ENCODE peak calls at places on chromosomes 12 and 14, in nine cellular contexts. One of them, this sample, is unnamed.
A peak's percentile ranks its signal among the peaks of the same experiment; 100 is the strongest.

GRCh38 chr14:38078393-38078792 is 129.3 kb upstream of the SSTR1 start:
- DNase-seq in stimulated activated CD4-positive, alpha-beta T cell treated with anti-CD3 and anti-CD28 coated beads, Interleukin-15, amount 100 ng/mL, for 24 hours: no peak
- DNase-seq in HEK293T: no peak
- DNase-seq in T follicular helper cell: peak; percentile 58
- DNase-seq in CD8-positive, alpha-beta T cell: peak; percentile 26
- DNase-seq in right cardiac atrium: no peak
- DNase-seq in B cell: no peak
- DNase-seq in GM10248: no peak
- DNase-seq in activated CD4-positive, alpha-beta T cell treated with anti-CD3 and anti-CD28 coated beads, Interleukin-2, amount 50 U/mL, for 4 hours: peak; percentile 34
- DNase-seq in this sample: peak; percentile 58

GRCh38 chr12:28457785-28458184 is 267.5 kb downstream of the CCDC91 start:
- DNase-seq in HEK293T: no peak
- DNase-seq in right cardiac atrium: no peak
- DNase-seq in activated CD4-positive, alpha-beta T cell treated with anti-CD3 and anti-CD28 coated beads, Interleukin-2, amount 50 U/mL, for 4 hours: no peak
- DNase-seq in B cell: no peak
- DNase-seq in stimulated activated CD4-positive, alpha-beta T cell treated with anti-CD3 and anti-CD28 coated beads, Interleukin-15, amount 100 ng/mL, for 24 hours: no peak
- DNase-seq in GM10248: no peak
- DNase-seq in T follicular helper cell: no peak
- DNase-seq in CD8-positive, alpha-beta T cell: no peak
- DNase-seq in this sample: no peak

GRCh38 chr12:10121278-10121677 is 8.7 kb downstream of the CLEC7A start:
- DNase-seq in CD8-positive, alpha-beta T cell: no peak
- DNase-seq in HEK293T: no peak
- DNase-seq in stimulated activated CD4-positive, alpha-beta T cell treated with anti-CD3 and anti-CD28 coated beads, Interleukin-15, amount 100 ng/mL, for 24 hours: no peak
- DNase-seq in B cell: no peak
- DNase-seq in GM10248: no peak
- DNase-seq in right cardiac atrium: no peak
- DNase-seq in T follicular helper cell: no peak
- DNase-seq in activated CD4-positive, alpha-beta T cell treated with anti-CD3 and anti-CD28 coated beads, Interleukin-2, amount 50 U/mL, for 4 hours: no peak
- DNase-seq in this sample: no peak

GRCh38 chr12:119013023-119013422 is 31.7 kb downstream of the SRRM4 start:
- DNase-seq in stimulated activated CD4-positive, alpha-beta T cell treated with anti-CD3 and anti-CD28 coated beads, Interleukin-15, amount 100 ng/mL, for 24 hours: no peak
- DNase-seq in HEK293T: no peak
- DNase-seq in T follicular helper cell: no peak
- DNase-seq in activated CD4-positive, alpha-beta T cell treated with anti-CD3 and anti-CD28 coated beads, Interleukin-2, amount 50 U/mL, for 4 hours: no peak
- DNase-seq in CD8-positive, alpha-beta T cell: no peak
- DNase-seq in GM10248: no peak
- DNase-seq in B cell: no peak
- DNase-seq in right cardiac atrium: no peak
- DNase-seq in this sample: no peak

GRCh38 chr12:50217202-50217601 is 50.0 kb upstream of the CERS5 start:
- DNase-seq in CD8-positive, alpha-beta T cell: no peak
- DNase-seq in right cardiac atrium: no peak
- DNase-seq in GM10248: no peak
- DNase-seq in stimulated activated CD4-positive, alpha-beta T cell treated with anti-CD3 and anti-CD28 coated beads, Interleukin-15, amount 100 ng/mL, for 24 hours: no peak
- DNase-seq in activated CD4-positive, alpha-beta T cell treated with anti-CD3 and anti-CD28 coated beads, Interleukin-2, amount 50 U/mL, for 4 hours: no peak
- DNase-seq in B cell: no peak
- DNase-seq in T follicular helper cell: no peak
- DNase-seq in HEK293T: no peak
- DNase-seq in this sample: no peak

GRCh38 chr12:116478243-116478773 is 80.9 kb upstream of the MAP1LC3B2 start:
- DNase-seq in CD8-positive, alpha-beta T cell: no peak
- DNase-seq in right cardiac atrium: no peak
- DNase-seq in activated CD4-positive, alpha-beta T cell treated with anti-CD3 and anti-CD28 coated beads, Interleukin-2, amount 50 U/mL, for 4 hours: no peak
- DNase-seq in T follicular helper cell: no peak
- DNase-seq in stimulated activated CD4-positive, alpha-beta T cell treated with anti-CD3 and anti-CD28 coated beads, Interleukin-15, amount 100 ng/mL, for 24 hours: no peak
- DNase-seq in GM10248: no peak
- DNase-seq in B cell: no peak
- DNase-seq in HEK293T: no peak
- DNase-seq in this sample: no peak

GRCh38 chr14:56119221-56119967 is 1.2 kb downstream of the PELI2 start:
- DNase-seq in CD8-positive, alpha-beta T cell: no peak
- DNase-seq in GM10248: peak; percentile 26
- DNase-seq in right cardiac atrium: peak; percentile 80
- DNase-seq in T follicular helper cell: peak; percentile 7
- DNase-seq in B cell: no peak
- DNase-seq in HEK293T: peak; percentile 25
- DNase-seq in stimulated activated CD4-positive, alpha-beta T cell treated with anti-CD3 and anti-CD28 coated beads, Interleukin-15, amount 100 ng/mL, for 24 hours: peak; percentile 54
- DNase-seq in activated CD4-positive, alpha-beta T cell treated with anti-CD3 and anti-CD28 coated beads, Interleukin-2, amount 50 U/mL, for 4 hours: peak; percentile 5
- DNase-seq in this sample: peak; percentile 48

GRCh38 chr12:64610092-64610659 is at the start of gene RASSF3:
- DNase-seq in activated CD4-positive, alpha-beta T cell treated with anti-CD3 and anti-CD28 coated beads, Interleukin-2, amount 50 U/mL, for 4 hours: peak; percentile 47
- DNase-seq in GM10248: peak; percentile 89
- DNase-seq in stimulated activated CD4-positive, alpha-beta T cell treated with anti-CD3 and anti-CD28 coated beads, Interleukin-15, amount 100 ng/mL, for 24 hours: peak; percentile 84
- DNase-seq in right cardiac atrium: peak; percentile 89
- DNase-seq in CD8-positive, alpha-beta T cell: peak; percentile 39
- DNase-seq in HEK293T: peak; percentile 66
- DNase-seq in T follicular helper cell: peak; percentile 69
- DNase-seq in B cell: peak; percentile 67
- DNase-seq in this sample: peak; percentile 84

GRCh38 chr14:28676481-28676880 is 90.1 kb upstream of the FOXG1 start:
- DNase-seq in CD8-positive, alpha-beta T cell: no peak
- DNase-seq in B cell: no peak
- DNase-seq in HEK293T: no peak
- DNase-seq in GM10248: no peak
- DNase-seq in right cardiac atrium: no peak
- DNase-seq in activated CD4-positive, alpha-beta T cell treated with anti-CD3 and anti-CD28 coated beads, Interleukin-2, amount 50 U/mL, for 4 hours: no peak
- DNase-seq in T follicular helper cell: no peak
- DNase-seq in stimulated activated CD4-positive, alpha-beta T cell treated with anti-CD3 and anti-CD28 coated beads, Interleukin-15, amount 100 ng/mL, for 24 hours: no peak
- DNase-seq in this sample: no peak

GRCh38 chr12:1927051-1927680 is 8.7 kb upstream of the CACNA2D4 start:
- DNase-seq in T follicular helper cell: no peak
- DNase-seq in B cell: no peak
- DNase-seq in GM10248: no peak
- DNase-seq in activated CD4-positive, alpha-beta T cell treated with anti-CD3 and anti-CD28 coated beads, Interleukin-2, amount 50 U/mL, for 4 hours: no peak
- DNase-seq in HEK293T: no peak
- DNase-seq in CD8-positive, alpha-beta T cell: no peak
- DNase-seq in right cardiac atrium: no peak
- DNase-seq in stimulated activated CD4-positive, alpha-beta T cell treated with anti-CD3 and anti-CD28 coated beads, Interleukin-15, amount 100 ng/mL, for 24 hours: no peak
- DNase-seq in this sample: no peak

GRCh38 chr12:94195483-94195882 is 47.1 kb downstream of the PLXNC1 start:
- DNase-seq in B cell: no peak
- DNase-seq in activated CD4-positive, alpha-beta T cell treated with anti-CD3 and anti-CD28 coated beads, Interleukin-2, amount 50 U/mL, for 4 hours: no peak
- DNase-seq in T follicular helper cell: no peak
- DNase-seq in GM10248: no peak
- DNase-seq in CD8-positive, alpha-beta T cell: no peak
- DNase-seq in right cardiac atrium: no peak
- DNase-seq in HEK293T: no peak
- DNase-seq in stimulated activated CD4-positive, alpha-beta T cell treated with anti-CD3 and anti-CD28 coated beads, Interleukin-15, amount 100 ng/mL, for 24 hours: no peak
- DNase-seq in this sample: no peak

GRCh38 chr12:64169999-64170398 is 52.1 kb downstream of the KICS2 start:
- DNase-seq in stimulated activated CD4-positive, alpha-beta T cell treated with anti-CD3 and anti-CD28 coated beads, Interleukin-15, amount 100 ng/mL, for 24 hours: no peak
- DNase-seq in HEK293T: no peak
- DNase-seq in T follicular helper cell: no peak
- DNase-seq in GM10248: no peak
- DNase-seq in activated CD4-positive, alpha-beta T cell treated with anti-CD3 and anti-CD28 coated beads, Interleukin-2, amount 50 U/mL, for 4 hours: no peak
- DNase-seq in CD8-positive, alpha-beta T cell: no peak
- DNase-seq in B cell: no peak
- DNase-seq in right cardiac atrium: no peak
- DNase-seq in this sample: no peak

GRCh38 chr14:99389171-99389826 is 91.4 kb downstream of the SETD3 start:
- DNase-seq in right cardiac atrium: peak; percentile 73
- DNase-seq in CD8-positive, alpha-beta T cell: no peak
- DNase-seq in B cell: no peak
- DNase-seq in activated CD4-positive, alpha-beta T cell treated with anti-CD3 and anti-CD28 coated beads, Interleukin-2, amount 50 U/mL, for 4 hours: peak; percentile 26
- DNase-seq in stimulated activated CD4-positive, alpha-beta T cell treated with anti-CD3 and anti-CD28 coated beads, Interleukin-15, amount 100 ng/mL, for 24 hours: peak; percentile 66
- DNase-seq in T follicular helper cell: no peak
- DNase-seq in HEK293T: peak; percentile 76
- DNase-seq in GM10248: peak; percentile 76
- DNase-seq in this sample: no peak

GRCh38 chr12:77354766-77355362 is 289.5 kb upstream of the E2F7 start:
- DNase-seq in stimulated activated CD4-positive, alpha-beta T cell treated with anti-CD3 and anti-CD28 coated beads, Interleukin-15, amount 100 ng/mL, for 24 hours: no peak
- DNase-seq in right cardiac atrium: no peak
- DNase-seq in CD8-positive, alpha-beta T cell: no peak
- DNase-seq in HEK293T: no peak
- DNase-seq in activated CD4-positive, alpha-beta T cell treated with anti-CD3 and anti-CD28 coated beads, Interleukin-2, amount 50 U/mL, for 4 hours: no peak
- DNase-seq in T follicular helper cell: no peak
- DNase-seq in GM10248: no peak
- DNase-seq in B cell: no peak
- DNase-seq in this sample: no peak

GRCh38 chr12:43285248-43285647 is 266.8 kb downstream of the ADAMTS20 start:
- DNase-seq in stimulated activated CD4-positive, alpha-beta T cell treated with anti-CD3 and anti-CD28 coated beads, Interleukin-15, amount 100 ng/mL, for 24 hours: no peak
- DNase-seq in CD8-positive, alpha-beta T cell: no peak
- DNase-seq in GM10248: no peak
- DNase-seq in T follicular helper cell: no peak
- DNase-seq in right cardiac atrium: no peak
- DNase-seq in activated CD4-positive, alpha-beta T cell treated with anti-CD3 and anti-CD28 coated beads, Interleukin-2, amount 50 U/mL, for 4 hours: no peak
- DNase-seq in HEK293T: no peak
- DNase-seq in B cell: no peak
- DNase-seq in this sample: no peak

GRCh38 chr12:124509676-124510300 is 57.6 kb downstream of the NCOR2 start:
- DNase-seq in CD8-positive, alpha-beta T cell: no peak
- DNase-seq in right cardiac atrium: peak; percentile 88
- DNase-seq in stimulated activated CD4-positive, alpha-beta T cell treated with anti-CD3 and anti-CD28 coated beads, Interleukin-15, amount 100 ng/mL, for 24 hours: no peak
- DNase-seq in T follicular helper cell: no peak
- DNase-seq in B cell: no peak
- DNase-seq in GM10248: no peak
- DNase-seq in HEK293T: no peak
- DNase-seq in activated CD4-positive, alpha-beta T cell treated with anti-CD3 and anti-CD28 coated beads, Interleukin-2, amount 50 U/mL, for 4 hours: no peak
- DNase-seq in this sample: no peak

GRCh38 chr12:54306925-54307731 is 6.3 kb upstream of the NFE2 start:
- DNase-seq in CD8-positive, alpha-beta T cell: no peak
- DNase-seq in T follicular helper cell: no peak
- DNase-seq in B cell: no peak
- DNase-seq in HEK293T: no peak
- DNase-seq in activated CD4-positive, alpha-beta T cell treated with anti-CD3 and anti-CD28 coated beads, Interleukin-2, amount 50 U/mL, for 4 hours: no peak
- DNase-seq in GM10248: no peak
- DNase-seq in right cardiac atrium: peak; percentile 92
- DNase-seq in stimulated activated CD4-positive, alpha-beta T cell treated with anti-CD3 and anti-CD28 coated beads, Interleukin-15, amount 100 ng/mL, for 24 hours: peak; percentile 42
- DNase-seq in this sample: peak; percentile 24

GRCh38 chr12:102539651-102540553 is 59.5 kb upstream of the IGF1 start:
- DNase-seq in T follicular helper cell: no peak
- DNase-seq in activated CD4-positive, alpha-beta T cell treated with anti-CD3 and anti-CD28 coated beads, Interleukin-2, amount 50 U/mL, for 4 hours: no peak
- DNase-seq in GM10248: no peak
- DNase-seq in stimulated activated CD4-positive, alpha-beta T cell treated with anti-CD3 and anti-CD28 coated beads, Interleukin-15, amount 100 ng/mL, for 24 hours: no peak
- DNase-seq in right cardiac atrium: no peak
- DNase-seq in HEK293T: no peak
- DNase-seq in B cell: no peak
- DNase-seq in CD8-positive, alpha-beta T cell: no peak
- DNase-seq in this sample: no peak

GRCh38 chr14:102479777-102480176 is 29.8 kb downstream of the ANKRD9 start:
- DNase-seq in stimulated activated CD4-positive, alpha-beta T cell treated with anti-CD3 and anti-CD28 coated beads, Interleukin-15, amount 100 ng/mL, for 24 hours: no peak
- DNase-seq in CD8-positive, alpha-beta T cell: no peak
- DNase-seq in right cardiac atrium: peak; percentile 82
- DNase-seq in B cell: no peak
- DNase-seq in T follicular helper cell: no peak
- DNase-seq in GM10248: no peak
- DNase-seq in HEK293T: no peak
- DNase-seq in activated CD4-positive, alpha-beta T cell treated with anti-CD3 and anti-CD28 coated beads, Interleukin-2, amount 50 U/mL, for 4 hours: no peak
- DNase-seq in this sample: peak; percentile 7

GRCh38 chr14:85599939-85600338 is 70.0 kb downstream of the FLRT2 start:
- DNase-seq in stimulated activated CD4-positive, alpha-beta T cell treated with anti-CD3 and anti-CD28 coated beads, Interleukin-15, amount 100 ng/mL, for 24 hours: no peak
- DNase-seq in B cell: no peak
- DNase-seq in activated CD4-positive, alpha-beta T cell treated with anti-CD3 and anti-CD28 coated beads, Interleukin-2, amount 50 U/mL, for 4 hours: no peak
- DNase-seq in GM10248: no peak
- DNase-seq in HEK293T: no peak
- DNase-seq in right cardiac atrium: no peak
- DNase-seq in T follicular helper cell: no peak
- DNase-seq in CD8-positive, alpha-beta T cell: no peak
- DNase-seq in this sample: no peak

GRCh38 chr12:102439391-102440108 is 40.8 kb downstream of the IGF1 start:
- DNase-seq in GM10248: no peak
- DNase-seq in B cell: no peak
- DNase-seq in T follicular helper cell: no peak
- DNase-seq in stimulated activated CD4-positive, alpha-beta T cell treated with anti-CD3 and anti-CD28 coated beads, Interleukin-15, amount 100 ng/mL, for 24 hours: no peak
- DNase-seq in CD8-positive, alpha-beta T cell: no peak
- DNase-seq in activated CD4-positive, alpha-beta T cell treated with anti-CD3 and anti-CD28 coated beads, Interleukin-2, amount 50 U/mL, for 4 hours: no peak
- DNase-seq in HEK293T: no peak
- DNase-seq in right cardiac atrium: no peak
- DNase-seq in this sample: no peak